ENCODE peak calls at places on chromosome 18, in nine cellular contexts. One of them, this sample, is unnamed.

GRCh38 chr18:48230459-48231113 is 178.6 kb downstream of the ZBTB7C start:
- DNase-seq in effector memory CD4-positive, alpha-beta T cell: no peak
- DNase-seq in colonic mucosa: peak; percentile 79
- DNase-seq in nephron progenitor cell: peak; percentile 76
- DNase-seq in Caki2: peak; percentile 36
- DNase-seq in brain pericyte: no peak
- DNase-seq in HEK293T: peak; percentile 56
- DNase-seq in epithelial cell of esophagus: peak; percentile 80
- DNase-seq in RPMI7951: peak; percentile 60
- DNase-seq in this sample: peak; percentile 12

GRCh38 chr18:36441872-36442271 is 144.4 kb downstream of the FHOD3 start:
- DNase-seq in colonic mucosa: no peak
- DNase-seq in RPMI7951: peak; percentile 46
- DNase-seq in epithelial cell of esophagus: peak; percentile 50
- DNase-seq in brain pericyte: no peak
- DNase-seq in Caki2: peak; percentile 49
- DNase-seq in nephron progenitor cell: no peak
- DNase-seq in HEK293T: no peak
- DNase-seq in effector memory CD4-positive, alpha-beta T cell: no peak
- DNase-seq in this sample: peak; percentile 81

GRCh38 chr18:66724664-66725356 is 120.9 kb upstream of the CDH19 start:
- DNase-seq in Caki2: no peak
- DNase-seq in RPMI7951: no peak
- DNase-seq in nephron progenitor cell: no peak
- DNase-seq in brain pericyte: no peak
- DNase-seq in HEK293T: no peak
- DNase-seq in epithelial cell of esophagus: peak; percentile 56
- DNase-seq in effector memory CD4-positive, alpha-beta T cell: no peak
- DNase-seq in colonic mucosa: peak; percentile 73
- DNase-seq in this sample: no peak

GRCh38 chr18:58247363-58247834 is 203.4 kb downstream of the NEDD4L start:
- DNase-seq in HEK293T: no peak
- DNase-seq in brain pericyte: no peak
- DNase-seq in Caki2: no peak
- DNase-seq in RPMI7951: no peak
- DNase-seq in epithelial cell of esophagus: peak; percentile 45
- DNase-seq in colonic mucosa: no peak
- DNase-seq in effector memory CD4-positive, alpha-beta T cell: no peak
- DNase-seq in nephron progenitor cell: peak; percentile 40
- DNase-seq in this sample: no peak

GRCh38 chr18:44392933-44393332 is 287.8 kb upstream of the SETBP1 start:
- DNase-seq in Caki2: no peak
- DNase-seq in RPMI7951: no peak
- DNase-seq in brain pericyte: no peak
- DNase-seq in HEK293T: no peak
- DNase-seq in epithelial cell of esophagus: peak; percentile 9
- DNase-seq in nephron progenitor cell: no peak
- DNase-seq in colonic mucosa: no peak
- DNase-seq in effector memory CD4-positive, alpha-beta T cell: no peak
- DNase-seq in this sample: no peak

GRCh38 chr18:46712406-46712805 is 44.4 kb downstream of the ST8SIA5 start:
- DNase-seq in Caki2: no peak
- DNase-seq in RPMI7951: peak; percentile 99
- DNase-seq in nephron progenitor cell: peak; percentile 17
- DNase-seq in brain pericyte: no peak
- DNase-seq in effector memory CD4-positive, alpha-beta T cell: no peak
- DNase-seq in epithelial cell of esophagus: no peak
- DNase-seq in colonic mucosa: no peak
- DNase-seq in HEK293T: no peak
- DNase-seq in this sample: no peak

GRCh38 chr18:37668971-37669747 is 103.6 kb upstream of the CELF4 start:
- DNase-seq in brain pericyte: no peak
- DNase-seq in colonic mucosa: no peak
- DNase-seq in epithelial cell of esophagus: no peak
- DNase-seq in HEK293T: no peak
- DNase-seq in Caki2: no peak
- DNase-seq in nephron progenitor cell: peak; percentile 12
- DNase-seq in effector memory CD4-positive, alpha-beta T cell: no peak
- DNase-seq in RPMI7951: no peak
- DNase-seq in this sample: no peak

GRCh38 chr18:51195602-51196115 is 1.8 kb downstream of the MEX3C start:
- DNase-seq in brain pericyte: no peak
- DNase-seq in HEK293T: peak; percentile 11
- DNase-seq in colonic mucosa: peak; percentile 60
- DNase-seq in nephron progenitor cell: peak; percentile 38
- DNase-seq in RPMI7951: peak; percentile 41
- DNase-seq in epithelial cell of esophagus: peak; percentile 69
- DNase-seq in effector memory CD4-positive, alpha-beta T cell: peak; percentile 19
- DNase-seq in Caki2: peak; percentile 58
- DNase-seq in this sample: no peak

GRCh38 chr18:8988262-8988871 is 114.1 kb upstream of the NDUFV2 start:
- DNase-seq in nephron progenitor cell: peak; percentile 65
- DNase-seq in brain pericyte: peak; percentile 8
- DNase-seq in Caki2: no peak
- DNase-seq in HEK293T: peak; percentile 61
- DNase-seq in colonic mucosa: peak; percentile 44
- DNase-seq in effector memory CD4-positive, alpha-beta T cell: peak; percentile 23
- DNase-seq in RPMI7951: peak; percentile 49
- DNase-seq in epithelial cell of esophagus: peak; percentile 75
- DNase-seq in this sample: no peak

GRCh38 chr18:11752116-11752911 is 63.2 kb downstream of the GNAL start:
- DNase-seq in HEK293T: no peak
- DNase-seq in epithelial cell of esophagus: peak; percentile 27
- DNase-seq in Caki2: no peak
- DNase-seq in brain pericyte: peak; percentile 34
- DNase-seq in RPMI7951: peak; percentile 23
- DNase-seq in effector memory CD4-positive, alpha-beta T cell: no peak
- DNase-seq in nephron progenitor cell: peak; percentile 67
- DNase-seq in colonic mucosa: no peak
- DNase-seq in this sample: no peak

GRCh38 chr18:7958081-7958896 is 391.2 kb downstream of the PTPRM start:
- DNase-seq in brain pericyte: no peak
- DNase-seq in nephron progenitor cell: no peak
- DNase-seq in epithelial cell of esophagus: peak; percentile 38
- DNase-seq in RPMI7951: no peak
- DNase-seq in HEK293T: no peak
- DNase-seq in colonic mucosa: no peak
- DNase-seq in effector memory CD4-positive, alpha-beta T cell: no peak
- DNase-seq in Caki2: no peak
- DNase-seq in this sample: no peak

GRCh38 chr18:63366991-63367240 is at the start of gene KDSR:
- DNase-seq in HEK293T: no peak
- DNase-seq in RPMI7951: no peak
- DNase-seq in colonic mucosa: no peak
- DNase-seq in epithelial cell of esophagus: no peak
- DNase-seq in nephron progenitor cell: no peak
- DNase-seq in effector memory CD4-positive, alpha-beta T cell: no peak
- DNase-seq in brain pericyte: no peak
- DNase-seq in Caki2: no peak
- DNase-seq in this sample: no peak

GRCh38 chr18:12283666-12284065 is 24.4 kb upstream of the TUBB6 start:
- DNase-seq in Caki2: no peak
- DNase-seq in HEK293T: no peak
- DNase-seq in brain pericyte: no peak
- DNase-seq in epithelial cell of esophagus: no peak
- DNase-seq in colonic mucosa: no peak
- DNase-seq in effector memory CD4-positive, alpha-beta T cell: no peak
- DNase-seq in nephron progenitor cell: no peak
- DNase-seq in RPMI7951: no peak
- DNase-seq in this sample: no peak

GRCh38 chr18:23547806-23548205 is 38.5 kb downstream of the NPC1 start:
- DNase-seq in Caki2: peak; percentile 72
- DNase-seq in HEK293T: no peak
- DNase-seq in epithelial cell of esophagus: peak; percentile 75
- DNase-seq in colonic mucosa: no peak
- DNase-seq in RPMI7951: peak; percentile 32
- DNase-seq in brain pericyte: no peak
- DNase-seq in effector memory CD4-positive, alpha-beta T cell: no peak
- DNase-seq in nephron progenitor cell: no peak
- DNase-seq in this sample: peak; percentile 52

GRCh38 chr18:70243545-70243944 is 38.1 kb upstream of the RTTN start:
- DNase-seq in HEK293T: no peak
- DNase-seq in effector memory CD4-positive, alpha-beta T cell: no peak
- DNase-seq in nephron progenitor cell: no peak
- DNase-seq in epithelial cell of esophagus: peak; percentile 16
- DNase-seq in Caki2: no peak
- DNase-seq in brain pericyte: no peak
- DNase-seq in colonic mucosa: no peak
- DNase-seq in RPMI7951: no peak
- DNase-seq in this sample: no peak

GRCh38 chr18:44696892-44697291 is 16.2 kb downstream of the SETBP1 start:
- DNase-seq in brain pericyte: no peak
- DNase-seq in nephron progenitor cell: no peak
- DNase-seq in RPMI7951: no peak
- DNase-seq in effector memory CD4-positive, alpha-beta T cell: no peak
- DNase-seq in colonic mucosa: no peak
- DNase-seq in epithelial cell of esophagus: peak; percentile 70
- DNase-seq in Caki2: no peak
- DNase-seq in HEK293T: no peak
- DNase-seq in this sample: no peak

GRCh38 chr18:11279461-11279860 is 130.1 kb upstream of the PIEZO2 start:
- DNase-seq in effector memory CD4-positive, alpha-beta T cell: no peak
- DNase-seq in HEK293T: no peak
- DNase-seq in RPMI7951: peak; percentile 31
- DNase-seq in Caki2: peak; percentile 3
- DNase-seq in epithelial cell of esophagus: no peak
- DNase-seq in nephron progenitor cell: no peak
- DNase-seq in colonic mucosa: no peak
- DNase-seq in brain pericyte: no peak
- DNase-seq in this sample: peak; percentile 26

GRCh38 chr18:67508146-67508545 is 8.4 kb downstream of the DSEL start:
- DNase-seq in RPMI7951: no peak
- DNase-seq in nephron progenitor cell: no peak
- DNase-seq in brain pericyte: no peak
- DNase-seq in effector memory CD4-positive, alpha-beta T cell: no peak
- DNase-seq in HEK293T: no peak
- DNase-seq in epithelial cell of esophagus: no peak
- DNase-seq in colonic mucosa: no peak
- DNase-seq in Caki2: no peak
- DNase-seq in this sample: no peak

GRCh38 chr18:27860701-27861107 is 316.2 kb downstream of the CDH2 start:
- DNase-seq in Caki2: no peak
- DNase-seq in HEK293T: no peak
- DNase-seq in brain pericyte: no peak
- DNase-seq in colonic mucosa: no peak
- DNase-seq in effector memory CD4-positive, alpha-beta T cell: no peak
- DNase-seq in nephron progenitor cell: peak; percentile 3
- DNase-seq in RPMI7951: peak; percentile 67
- DNase-seq in epithelial cell of esophagus: peak; percentile 36
- DNase-seq in this sample: peak; percentile 2